ENCODE peak calls at places on chromosome 5, in ten cellular contexts. One of them, this sample, is unnamed. For H3K4me1, the result is how much of the 10 kb centered on the place peaks cover.

GRCh38 chr5:56587381-56588124 is 227.8 kb upstream of the MAP3K1 start:
- DNase-seq in esophagus squamous epithelium: no peak
- DNase-seq in hepatocyte: no peak
- DNase-seq in lower lobe of right lung: no peak
- DNase-seq in gastrocnemius medialis: no peak
- DNase-seq in colonic mucosa: no peak
- DNase-seq in heart left ventricle: no peak
- DNase-seq in CD8-positive, alpha-beta memory T cell: no peak
- DNase-seq in K562: no peak
- DNase-seq in transverse colon: no peak
- DNase-seq in this sample: no peak

GRCh38 chr5:178854284-178854683 is 5.5 kb upstream of the ZNF354B start:
- DNase-seq in esophagus squamous epithelium: no peak
- DNase-seq in hepatocyte: no peak
- DNase-seq in lower lobe of right lung: no peak
- DNase-seq in gastrocnemius medialis: no peak
- DNase-seq in colonic mucosa: no peak
- DNase-seq in heart left ventricle: no peak
- DNase-seq in CD8-positive, alpha-beta memory T cell: no peak
- DNase-seq in K562: peak
- DNase-seq in transverse colon: no peak
- DNase-seq in this sample: no peak

GRCh38 chr5:77777281-77777892 is 1.2 kb upstream of the TBCA start:
- DNase-seq in esophagus squamous epithelium: no peak
- DNase-seq in hepatocyte: peak
- DNase-seq in lower lobe of right lung: no peak
- DNase-seq in gastrocnemius medialis: no peak
- DNase-seq in colonic mucosa: no peak
- DNase-seq in heart left ventricle: no peak
- DNase-seq in CD8-positive, alpha-beta memory T cell: no peak
- DNase-seq in K562: no peak
- DNase-seq in transverse colon: no peak
- DNase-seq in this sample: no peak

GRCh38 chr5:142316681-142317080 is 8.1 kb downstream of the SPRY4 start:
- DNase-seq in esophagus squamous epithelium: no peak
- DNase-seq in hepatocyte: no peak
- DNase-seq in lower lobe of right lung: no peak
- DNase-seq in gastrocnemius medialis: no peak
- DNase-seq in colonic mucosa: no peak
- DNase-seq in heart left ventricle: no peak
- DNase-seq in CD8-positive, alpha-beta memory T cell: no peak
- DNase-seq in K562: no peak
- DNase-seq in transverse colon: no peak
- DNase-seq in this sample: no peak

GRCh38 chr5:131226899-131227298 is 37.0 kb upstream of the CDC42SE2 start:
- DNase-seq in esophagus squamous epithelium: no peak
- DNase-seq in hepatocyte: no peak
- DNase-seq in lower lobe of right lung: no peak
- DNase-seq in gastrocnemius medialis: no peak
- DNase-seq in colonic mucosa: no peak
- DNase-seq in heart left ventricle: no peak
- DNase-seq in CD8-positive, alpha-beta memory T cell: no peak
- DNase-seq in K562: no peak
- DNase-seq in transverse colon: no peak
- DNase-seq in this sample: no peak

GRCh38 chr5:23977996-23978395 is 470.6 kb downstream of the PRDM9 start:
- DNase-seq in esophagus squamous epithelium: no peak
- DNase-seq in hepatocyte: peak
- DNase-seq in lower lobe of right lung: no peak
- DNase-seq in gastrocnemius medialis: no peak
- DNase-seq in colonic mucosa: peak
- DNase-seq in heart left ventricle: no peak
- DNase-seq in CD8-positive, alpha-beta memory T cell: no peak
- DNase-seq in K562: peak
- DNase-seq in transverse colon: peak
- DNase-seq in this sample: no peak

GRCh38 chr5:54171645-54172384 is 138.6 kb downstream of the ARL15 start:
- DNase-seq in esophagus squamous epithelium: no peak
- DNase-seq in hepatocyte: no peak
- DNase-seq in lower lobe of right lung: no peak
- DNase-seq in gastrocnemius medialis: no peak
- DNase-seq in colonic mucosa: peak
- DNase-seq in heart left ventricle: no peak
- DNase-seq in CD8-positive, alpha-beta memory T cell: no peak
- DNase-seq in K562: no peak
- DNase-seq in transverse colon: peak
- DNase-seq in this sample: no peak

GRCh38 chr5:159620853-159621540 is 290.7 kb upstream of the IL12B start:
- DNase-seq in esophagus squamous epithelium: no peak
- DNase-seq in hepatocyte: no peak
- DNase-seq in lower lobe of right lung: no peak
- DNase-seq in gastrocnemius medialis: no peak
- DNase-seq in colonic mucosa: no peak
- DNase-seq in heart left ventricle: no peak
- DNase-seq in CD8-positive, alpha-beta memory T cell: no peak
- DNase-seq in K562: peak
- DNase-seq in transverse colon: no peak
- DNase-seq in this sample: no peak

GRCh38 chr5:147188200-147189108 is 46.4 kb upstream of the STK32A start:
- DNase-seq in esophagus squamous epithelium: no peak
- DNase-seq in hepatocyte: peak
- DNase-seq in lower lobe of right lung: no peak
- DNase-seq in gastrocnemius medialis: no peak
- DNase-seq in colonic mucosa: peak
- DNase-seq in heart left ventricle: no peak
- DNase-seq in CD8-positive, alpha-beta memory T cell: peak
- DNase-seq in K562: peak
- DNase-seq in transverse colon: peak
- DNase-seq in this sample: peak

GRCh38 chr5:34858798-34859197 is 19.8 kb downstream of the TTC23L start:
- DNase-seq in esophagus squamous epithelium: no peak
- DNase-seq in hepatocyte: no peak
- DNase-seq in lower lobe of right lung: no peak
- DNase-seq in gastrocnemius medialis: no peak
- DNase-seq in colonic mucosa: no peak
- DNase-seq in heart left ventricle: no peak
- DNase-seq in CD8-positive, alpha-beta memory T cell: no peak
- DNase-seq in K562: no peak
- DNase-seq in transverse colon: no peak
- DNase-seq in this sample: no peak

GRCh38 chr5:94544031-94544650 is 74.3 kb downstream of the KIAA0825 start:
- DNase-seq in esophagus squamous epithelium: no peak
- DNase-seq in hepatocyte: no peak
- DNase-seq in lower lobe of right lung: no peak
- DNase-seq in gastrocnemius medialis: no peak
- DNase-seq in colonic mucosa: no peak
- DNase-seq in heart left ventricle: no peak
- DNase-seq in CD8-positive, alpha-beta memory T cell: no peak
- DNase-seq in K562: no peak
- DNase-seq in transverse colon: no peak
- DNase-seq in this sample: no peak

GRCh38 chr5:66860199-66860975 is 264.2 kb downstream of the MAST4 start:
- DNase-seq in esophagus squamous epithelium: no peak
- DNase-seq in hepatocyte: no peak
- DNase-seq in lower lobe of right lung: no peak
- DNase-seq in gastrocnemius medialis: no peak
- DNase-seq in colonic mucosa: no peak
- DNase-seq in heart left ventricle: no peak
- DNase-seq in CD8-positive, alpha-beta memory T cell: no peak
- DNase-seq in K562: no peak
- DNase-seq in transverse colon: no peak
- DNase-seq in this sample: peak

GRCh38 chr5:144469106-144469505 is 298.4 kb downstream of the KCTD16 start:
- DNase-seq in esophagus squamous epithelium: no peak
- DNase-seq in hepatocyte: no peak
- DNase-seq in lower lobe of right lung: no peak
- DNase-seq in gastrocnemius medialis: no peak
- DNase-seq in colonic mucosa: no peak
- DNase-seq in heart left ventricle: no peak
- DNase-seq in CD8-positive, alpha-beta memory T cell: no peak
- DNase-seq in K562: no peak
- DNase-seq in transverse colon: no peak
- DNase-seq in this sample: no peak

GRCh38 chr5:9787813-9788600 is 157.9 kb upstream of the TAS2R1 start:
- DNase-seq in esophagus squamous epithelium: no peak
- DNase-seq in hepatocyte: no peak
- DNase-seq in lower lobe of right lung: no peak
- DNase-seq in gastrocnemius medialis: no peak
- DNase-seq in colonic mucosa: no peak
- DNase-seq in heart left ventricle: peak
- DNase-seq in CD8-positive, alpha-beta memory T cell: no peak
- DNase-seq in K562: no peak
- DNase-seq in transverse colon: no peak
- DNase-seq in this sample: no peak

GRCh38 chr5:143064207-143064606 is 294.0 kb downstream of the ARHGAP26 start:
- DNase-seq in esophagus squamous epithelium: no peak
- DNase-seq in hepatocyte: no peak
- DNase-seq in lower lobe of right lung: no peak
- DNase-seq in gastrocnemius medialis: no peak
- DNase-seq in colonic mucosa: no peak
- DNase-seq in heart left ventricle: no peak
- DNase-seq in CD8-positive, alpha-beta memory T cell: no peak
- DNase-seq in K562: no peak
- DNase-seq in transverse colon: no peak
- DNase-seq in this sample: no peak

GRCh38 chr5:138789771-138790242 is 36.6 kb downstream of the CTNNA1 start:
- DNase-seq in esophagus squamous epithelium: no peak
- DNase-seq in hepatocyte: peak
- DNase-seq in lower lobe of right lung: no peak
- DNase-seq in gastrocnemius medialis: no peak
- DNase-seq in colonic mucosa: no peak
- DNase-seq in heart left ventricle: no peak
- DNase-seq in CD8-positive, alpha-beta memory T cell: no peak
- DNase-seq in K562: peak
- DNase-seq in transverse colon: no peak
- DNase-seq in this sample: no peak

GRCh38 chr5:180720501-180720900 is 19.4 kb downstream of the OR2Y1 start:
- DNase-seq in esophagus squamous epithelium: no peak
- DNase-seq in hepatocyte: no peak
- DNase-seq in lower lobe of right lung: no peak
- DNase-seq in gastrocnemius medialis: no peak
- DNase-seq in colonic mucosa: no peak
- DNase-seq in heart left ventricle: no peak
- DNase-seq in CD8-positive, alpha-beta memory T cell: peak
- DNase-seq in K562: no peak
- DNase-seq in transverse colon: no peak
- DNase-seq in this sample: no peak

DNA sequence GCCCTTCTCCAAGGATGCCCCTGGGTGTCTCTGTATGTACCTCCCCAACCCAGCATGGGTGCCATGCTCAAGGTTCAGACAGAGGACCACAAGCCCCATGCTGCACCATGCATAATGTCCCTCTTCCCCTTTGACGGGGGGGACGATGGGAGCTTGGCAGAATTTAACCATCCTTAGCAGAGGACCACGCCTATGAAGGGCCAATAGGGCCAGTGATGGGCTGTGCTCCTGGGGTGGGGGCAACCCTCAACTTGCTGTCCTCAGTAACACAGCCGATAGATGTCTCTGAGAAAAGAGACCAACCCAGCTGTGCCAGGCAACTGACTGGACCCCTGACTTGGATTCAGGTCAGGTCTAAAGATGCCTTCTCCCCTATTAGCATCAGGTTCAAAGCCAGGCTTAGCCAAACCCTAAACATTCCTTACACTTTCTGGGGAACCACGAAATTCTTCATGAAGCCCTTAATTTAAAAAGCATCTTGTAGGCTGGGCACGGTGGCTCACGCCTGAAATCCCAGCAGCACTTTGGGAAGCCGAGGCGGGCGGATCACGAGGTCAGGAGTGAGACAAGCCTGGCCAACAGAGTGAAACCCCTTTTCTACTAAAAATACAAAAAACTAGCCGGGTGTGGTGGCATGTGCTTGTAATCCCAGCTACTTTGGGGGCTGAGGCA is 20.7 kb upstream of the JADE2 start:
- DNase-seq in esophagus squamous epithelium: no peak
- DNase-seq in hepatocyte: no peak
- DNase-seq in lower lobe of right lung: no peak
- DNase-seq in gastrocnemius medialis: no peak
- DNase-seq in colonic mucosa: no peak
- DNase-seq in heart left ventricle: no peak
- DNase-seq in CD8-positive, alpha-beta memory T cell: no peak
- DNase-seq in K562: no peak
- DNase-seq in transverse colon: peak
- DNase-seq in this sample: no peak
- H3K27ac ChIP-seq in esophagus squamous epithelium: peak
- H3K27ac ChIP-seq in hepatocyte: peak
- H3K27ac ChIP-seq in lower lobe of right lung: peak
- H3K27ac ChIP-seq in gastrocnemius medialis: peak
- H3K27ac ChIP-seq in colonic mucosa: peak
- H3K27ac ChIP-seq in heart left ventricle: peak
- H3K27ac ChIP-seq in CD8-positive, alpha-beta memory T cell: no peak
- H3K27ac ChIP-seq in K562: no peak
- H3K27ac ChIP-seq in transverse colon: no peak
- H3K27ac ChIP-seq in this sample: no peak

DNA sequence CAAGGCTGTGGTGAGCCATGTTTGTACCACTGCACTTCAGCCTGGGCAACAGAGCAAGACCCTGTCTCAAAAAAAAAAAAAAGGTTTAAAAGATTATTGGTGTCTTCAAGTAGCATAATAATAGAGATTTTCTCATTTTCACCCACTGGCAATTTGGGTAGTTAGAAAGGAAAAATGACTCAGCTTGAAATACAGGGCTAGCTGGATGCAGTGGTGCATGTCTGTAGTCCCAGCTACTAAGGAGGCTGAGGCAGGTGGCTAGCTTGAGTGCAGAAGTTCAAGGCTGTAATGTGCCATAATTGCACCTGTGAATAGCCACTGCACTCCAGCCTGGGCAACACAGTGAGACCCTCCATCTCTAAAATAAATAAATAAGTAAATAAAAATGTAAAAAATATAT is 111.1 kb downstream of the ARRDC3 start:
- DNase-seq in esophagus squamous epithelium: no peak
- DNase-seq in hepatocyte: no peak
- DNase-seq in lower lobe of right lung: no peak
- DNase-seq in gastrocnemius medialis: no peak
- DNase-seq in colonic mucosa: no peak
- DNase-seq in heart left ventricle: no peak
- DNase-seq in CD8-positive, alpha-beta memory T cell: no peak
- DNase-seq in K562: no peak
- DNase-seq in transverse colon: no peak
- DNase-seq in this sample: no peak
- H3K4me1 ChIP-seq in esophagus squamous epithelium: under half
- H3K4me1 ChIP-seq in hepatocyte: under half
- H3K4me1 ChIP-seq in lower lobe of right lung: under half
- H3K4me1 ChIP-seq in gastrocnemius medialis: under half
- H3K4me1 ChIP-seq in colonic mucosa: under half
- H3K4me1 ChIP-seq in heart left ventricle: under half
- H3K4me1 ChIP-seq in CD8-positive, alpha-beta memory T cell: under half
- H3K4me1 ChIP-seq in K562: under half
- H3K4me1 ChIP-seq in transverse colon: under half
- H3K4me1 ChIP-seq in this sample: under half

GRCh38 chr5:109451161-109451560 is 41.4 kb upstream of the PJA2 start:
- DNase-seq in esophagus squamous epithelium: no peak
- DNase-seq in hepatocyte: no peak
- DNase-seq in lower lobe of right lung: no peak
- DNase-seq in gastrocnemius medialis: no peak
- DNase-seq in colonic mucosa: no peak
- DNase-seq in heart left ventricle: no peak
- DNase-seq in CD8-positive, alpha-beta memory T cell: no peak
- DNase-seq in K562: no peak
- DNase-seq in transverse colon: no peak
- DNase-seq in this sample: no peak
- H3K4me3 ChIP-seq in esophagus squamous epithelium: no peak
- H3K4me3 ChIP-seq in hepatocyte: no peak
- H3K4me3 ChIP-seq in lower lobe of right lung: no peak
- H3K4me3 ChIP-seq in gastrocnemius medialis: no peak
- H3K4me3 ChIP-seq in colonic mucosa: no peak
- H3K4me3 ChIP-seq in heart left ventricle: no peak
- H3K4me3 ChIP-seq in CD8-positive, alpha-beta memory T cell: no peak
- H3K4me3 ChIP-seq in K562: no peak
- H3K4me3 ChIP-seq in transverse colon: no peak
- H3K4me3 ChIP-seq in this sample: no peak

GRCh38 chr5:151812757-151813309 is 41.1 kb downstream of the G3BP1 start:
- DNase-seq in esophagus squamous epithelium: no peak
- DNase-seq in hepatocyte: no peak
- DNase-seq in lower lobe of right lung: no peak
- DNase-seq in gastrocnemius medialis: no peak
- DNase-seq in colonic mucosa: no peak
- DNase-seq in heart left ventricle: no peak
- DNase-seq in CD8-positive, alpha-beta memory T cell: no peak
- DNase-seq in K562: no peak
- DNase-seq in transverse colon: no peak
- DNase-seq in this sample: no peak
- H3K27ac ChIP-seq in esophagus squamous epithelium: no peak
- H3K27ac ChIP-seq in hepatocyte: no peak
- H3K27ac ChIP-seq in lower lobe of right lung: no peak
- H3K27ac ChIP-seq in gastrocnemius medialis: peak
- H3K27ac ChIP-seq in colonic mucosa: no peak
- H3K27ac ChIP-seq in heart left ventricle: peak
- H3K27ac ChIP-seq in CD8-positive, alpha-beta memory T cell: no peak
- H3K27ac ChIP-seq in K562: no peak
- H3K27ac ChIP-seq in transverse colon: no peak
- H3K27ac ChIP-seq in this sample: no peak

This sample was measured in right cardiac atrium.